ENCODE peak calls at places on chromosomes 16 and 17, in four cellular contexts. One of them, this sample, is unnamed.

GRCh38 chr17:31595076-31595475 is 203.6 kb downstream of the RAB11FIP4 start:
- DNase-seq in brain microvascular endothelial cell: no peak
- DNase-seq in HS-27A: no peak
- DNase-seq in stimulated activated CD4-positive, alpha-beta T cell treated with anti-CD3 and anti-CD28 coated beads, Interleukin-4, amount 100 ng/mL, for 4 hours: no peak
- DNase-seq in this sample: no peak

GRCh38 chr16:81394416-81394815 is 50.2 kb upstream of the CMIP start:
- DNase-seq in brain microvascular endothelial cell: no peak
- DNase-seq in HS-27A: no peak
- DNase-seq in stimulated activated CD4-positive, alpha-beta T cell treated with anti-CD3 and anti-CD28 coated beads, Interleukin-4, amount 100 ng/mL, for 4 hours: no peak
- DNase-seq in this sample: no peak

GRCh38 chr16:88789593-88789992 is 4.6 kb upstream of the PIEZO1 start:
- DNase-seq in brain microvascular endothelial cell: no peak
- DNase-seq in HS-27A: no peak
- DNase-seq in stimulated activated CD4-positive, alpha-beta T cell treated with anti-CD3 and anti-CD28 coated beads, Interleukin-4, amount 100 ng/mL, for 4 hours: no peak
- DNase-seq in this sample: no peak

GRCh38 chr17:66695098-66695497 is 139.8 kb upstream of the CACNG5 start:
- DNase-seq in brain microvascular endothelial cell: no peak
- DNase-seq in HS-27A: no peak
- DNase-seq in stimulated activated CD4-positive, alpha-beta T cell treated with anti-CD3 and anti-CD28 coated beads, Interleukin-4, amount 100 ng/mL, for 4 hours: no peak
- DNase-seq in this sample: no peak

GRCh38 chr16:66443269-66443652 is 16.2 kb downstream of the BEAN1 start:
- DNase-seq in brain microvascular endothelial cell: no peak
- DNase-seq in HS-27A: no peak
- DNase-seq in stimulated activated CD4-positive, alpha-beta T cell treated with anti-CD3 and anti-CD28 coated beads, Interleukin-4, amount 100 ng/mL, for 4 hours: no peak
- DNase-seq in this sample: no peak

GRCh38 chr17:16652847-16653366 is 743 bp downstream of the ZNF624 start:
- DNase-seq in brain microvascular endothelial cell: no peak
- DNase-seq in HS-27A: no peak
- DNase-seq in stimulated activated CD4-positive, alpha-beta T cell treated with anti-CD3 and anti-CD28 coated beads, Interleukin-4, amount 100 ng/mL, for 4 hours: no peak
- DNase-seq in this sample: no peak

GRCh38 chr16:67447508-67448076 is 16.7 kb downstream of the HSD11B2 start:
- DNase-seq in brain microvascular endothelial cell: no peak
- DNase-seq in HS-27A: no peak
- DNase-seq in stimulated activated CD4-positive, alpha-beta T cell treated with anti-CD3 and anti-CD28 coated beads, Interleukin-4, amount 100 ng/mL, for 4 hours: peak
- DNase-seq in this sample: peak

GRCh38 chr17:40377832-40378231 is 13.3 kb upstream of the GJD3 start:
- DNase-seq in brain microvascular endothelial cell: no peak
- DNase-seq in HS-27A: no peak
- DNase-seq in stimulated activated CD4-positive, alpha-beta T cell treated with anti-CD3 and anti-CD28 coated beads, Interleukin-4, amount 100 ng/mL, for 4 hours: no peak
- DNase-seq in this sample: no peak

GRCh38 chr17:64777413-64778101 is 115.5 kb upstream of the SMURF2 start:
- DNase-seq in brain microvascular endothelial cell: no peak
- DNase-seq in HS-27A: no peak
- DNase-seq in stimulated activated CD4-positive, alpha-beta T cell treated with anti-CD3 and anti-CD28 coated beads, Interleukin-4, amount 100 ng/mL, for 4 hours: no peak
- DNase-seq in this sample: no peak

GRCh38 chr17:60524463-60525346 is 1.3 kb downstream of the APPBP2 start:
- DNase-seq in brain microvascular endothelial cell: no peak
- DNase-seq in HS-27A: no peak
- DNase-seq in stimulated activated CD4-positive, alpha-beta T cell treated with anti-CD3 and anti-CD28 coated beads, Interleukin-4, amount 100 ng/mL, for 4 hours: no peak
- DNase-seq in this sample: no peak

GRCh38 chr17:32349503-32349853 is 479 bp upstream of the ZNF207 start:
- DNase-seq in brain microvascular endothelial cell: no peak
- DNase-seq in HS-27A: no peak
- DNase-seq in stimulated activated CD4-positive, alpha-beta T cell treated with anti-CD3 and anti-CD28 coated beads, Interleukin-4, amount 100 ng/mL, for 4 hours: peak
- DNase-seq in this sample: no peak

GRCh38 chr16:17277981-17278381 is 192.8 kb downstream of the XYLT1 start:
- DNase-seq in brain microvascular endothelial cell: no peak
- DNase-seq in HS-27A: no peak
- DNase-seq in stimulated activated CD4-positive, alpha-beta T cell treated with anti-CD3 and anti-CD28 coated beads, Interleukin-4, amount 100 ng/mL, for 4 hours: peak
- DNase-seq in this sample: peak

GRCh38 chr16:57304169-57305061 is 19.9 kb upstream of the PLLP start:
- DNase-seq in brain microvascular endothelial cell: peak
- DNase-seq in HS-27A: no peak
- DNase-seq in stimulated activated CD4-positive, alpha-beta T cell treated with anti-CD3 and anti-CD28 coated beads, Interleukin-4, amount 100 ng/mL, for 4 hours: no peak
- DNase-seq in this sample: no peak

GRCh38 chr17:28538296-28538895 is 14.0 kb downstream of the UNC119 start:
- DNase-seq in brain microvascular endothelial cell: no peak
- DNase-seq in HS-27A: no peak
- DNase-seq in stimulated activated CD4-positive, alpha-beta T cell treated with anti-CD3 and anti-CD28 coated beads, Interleukin-4, amount 100 ng/mL, for 4 hours: no peak
- DNase-seq in this sample: no peak

This sample was measured in HEK293T.